ENCODE peak calls at places on chromosomes 7 and 10, in seven cellular contexts. P is cardiac muscle cell, H is psoas muscle, F is Peyer's patch, G is cardiac fibroblast, N is hepatocyte, Q is GM12878. B is an unnamed sample.

GRCh38 chr7:128063025-128063560 is 31.9 kb upstream of the LRRC4 start:
- DNase-seq in F (no peak), Q (no peak), H (no peak), G (no peak), P (no peak), N (no peak), B (no peak)

GRCh38 chr10:36358736-36359135 is 716.6 kb upstream of the FZD8 start:
- DNase-seq in F (no peak), G (no peak), P (no peak), N (no peak), H (no peak), Q (no peak), B (peak; percentile 16)

GRCh38 chr7:155282671-155283070 is 15.0 kb upstream of the INSIG1 start:
- DNase-seq in H (no peak), N (no peak), F (peak; percentile 27), G (no peak), Q (no peak), P (no peak), B (no peak)

GRCh38 chr10:62724465-62724864 is 80.1 kb upstream of the ADO start:
- DNase-seq in P (no peak), F (no peak), H (no peak), G (no peak), N (peak; percentile 7), Q (no peak), B (no peak)

GRCh38 chr10:131561897-131562296 is 250.4 kb upstream of the TCERG1L start:
- DNase-seq in N (no peak), G (no peak), F (peak; percentile 1), Q (no peak), P (no peak), H (no peak), B (no peak)

GRCh38 chr7:158355456-158356065 is 232.1 kb downstream of the PTPRN2 start:
- DNase-seq in G (no peak), F (no peak), P (no peak), H (no peak), Q (no peak), N (no peak), B (no peak)

GRCh38 chr7:36514289-36515243 is 124.9 kb downstream of the ANLN start:
- DNase-seq in H (no peak), N (no peak), G (no peak), Q (no peak), P (no peak), F (no peak), B (no peak)

GRCh38 chr7:90384433-90384832 is 18.8 kb upstream of the CLDN12 start:
- DNase-seq in H (no peak), G (no peak), F (no peak), Q (no peak), P (no peak), N (no peak), B (no peak)

GRCh38 chr10:103542764-103543616 is 49.5 kb downstream of the NEURL1 start:
- DNase-seq in Q (peak; percentile 13), G (peak; percentile 69), F (peak; percentile 25), N (peak; percentile 59), P (peak; percentile 49), H (no peak), B (no peak)

GRCh38 chr7:77565917-77566316 is 28.8 kb downstream of the PTPN12 start:
- DNase-seq in Q (no peak), N (no peak), H (no peak), G (peak; percentile 70), F (no peak), P (no peak), B (no peak)

GRCh38 chr10:19979628-19980027 is 163.4 kb downstream of the PLXDC2 start:
- DNase-seq in P (no peak), G (no peak), Q (no peak), F (no peak), N (no peak), H (no peak), B (no peak)

GRCh38 chr10:86727992-86728559 is 28.3 kb upstream of the BMPR1A start:
- DNase-seq in G (no peak), F (no peak), Q (no peak), P (no peak), N (peak; percentile 60), H (no peak), B (no peak)

DNA sequence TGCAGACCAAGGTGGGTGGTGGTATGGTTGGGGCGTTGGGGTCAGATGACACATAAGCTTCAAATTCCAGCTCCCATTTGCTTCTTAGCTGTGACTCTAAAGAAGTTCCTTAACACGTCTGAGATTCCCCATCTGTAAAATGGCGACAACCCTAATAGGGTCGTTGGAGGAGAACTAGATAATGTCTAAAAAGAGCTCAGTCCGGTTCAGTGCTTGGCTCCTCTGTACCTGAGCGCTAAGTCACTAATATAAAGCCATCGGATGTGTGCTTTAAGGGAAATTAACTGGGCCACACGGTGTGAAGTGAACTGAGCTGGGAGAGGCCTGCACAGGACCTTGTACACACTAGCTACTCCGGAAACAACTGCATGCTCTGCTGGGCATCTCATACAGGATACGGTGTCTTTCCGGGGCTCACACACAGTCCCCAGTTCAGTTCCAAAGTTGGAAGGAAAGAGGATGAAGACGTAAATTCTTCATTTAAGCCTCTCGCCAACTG is 476 bp upstream of the ZFYVE27 start:
- DNase-seq in H (no peak), Q (no peak), N (no peak), F (no peak), P (no peak), G (no peak), B (no peak)
- H3K4me3 ChIP-seq in H (peak overlapping the region; percentile 99), Q (no peak overlapping the region), N (no peak overlapping the region), F (peak overlapping the region; percentile 91), P (no peak overlapping the region), G (peak overlapping the region; percentile 97), B (no peak overlapping the region)

GRCh38 chr10:45373003-45373782 is 823 bp upstream of the ALOX5 start:
- DNase-seq in Q (no peak), P (peak; percentile 25), F (peak; percentile 61), N (peak; percentile 35), G (no peak), H (peak; percentile 17), B (no peak)
- H3K4me3 ChIP-seq in Q (peak overlapping the region; percentile 74), P (peak overlapping the region; percentile 33), F (peak overlapping the region; percentile 52), N (peak overlapping the region; percentile 16), G (no peak overlapping the region), H (peak overlapping the region; percentile 58), B (no peak overlapping the region)

GRCh38 chr7:45500257-45500656 is 73.9 kb upstream of the ADCY1 start:
- DNase-seq in F (no peak), Q (no peak), G (no peak), P (no peak), H (no peak), N (no peak), B (no peak)
- H3K4me3 ChIP-seq in F (no peak overlapping the region), Q (no peak overlapping the region), G (no peak overlapping the region), P (no peak overlapping the region), H (no peak overlapping the region), N (no peak overlapping the region), B (no peak overlapping the region)

GRCh38 chr7:2405201-2405600 is 1.8 kb downstream of the CHST12 start:
- DNase-seq in H (no peak), N (no peak), F (no peak), P (no peak), G (no peak), Q (no peak), B (no peak)
- H3K4me3 ChIP-seq in H (peak overlapping the region; percentile 95), N (no peak overlapping the region), F (peak overlapping the region; percentile 75), P (no peak overlapping the region), G (no peak overlapping the region), Q (peak overlapping the region; percentile 70), B (no peak overlapping the region)

DNA sequence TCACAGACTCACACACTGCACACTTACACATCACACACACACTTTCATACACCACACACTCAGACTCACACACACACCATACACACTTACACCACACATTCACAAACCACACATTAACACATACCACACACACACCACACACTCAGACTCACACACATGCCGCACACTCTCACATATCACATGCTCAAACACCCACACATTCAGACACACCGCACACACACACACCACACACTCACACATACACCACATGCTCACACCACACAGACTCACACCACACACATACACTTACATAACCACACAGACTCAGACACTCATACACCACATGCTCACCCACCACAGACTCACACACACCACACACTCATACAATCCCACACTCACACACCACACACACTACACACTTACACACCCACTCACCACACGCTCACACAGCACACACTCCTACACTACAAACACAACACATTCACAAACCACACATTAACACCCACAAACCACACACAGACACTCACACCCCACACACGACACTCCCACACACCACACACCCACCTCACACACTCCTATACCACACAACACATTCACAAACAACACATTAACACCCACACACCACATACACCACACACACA is 125.4 kb downstream of the EVX1 start:
- DNase-seq in Q (no peak), P (no peak), G (no peak), H (no peak), F (no peak), N (no peak), B (no peak)
- H3K4me3 ChIP-seq in Q (no peak overlapping the region), P (no peak overlapping the region), G (no peak overlapping the region), H (no peak overlapping the region), F (no peak overlapping the region), N (no peak overlapping the region), B (no peak overlapping the region)

GRCh38 chr7:22348379-22348778 is 8.6 kb downstream of the RAPGEF5 start:
- DNase-seq in P (no peak), G (no peak), H (no peak), Q (no peak), F (no peak), N (peak; percentile 28), B (no peak)

GRCh38 chr7:22350466-22351328 is 6.3 kb downstream of the RAPGEF5 start:
- DNase-seq in G (peak; percentile 15), Q (peak; percentile 46), F (no peak), P (no peak), N (peak; percentile 59), H (no peak), B (no peak)

GRCh38 chr7:22352812-22353340 is 4.1 kb downstream of the RAPGEF5 start:
- DNase-seq in P (no peak), F (no peak), H (no peak), Q (no peak), N (no peak), G (no peak), B (no peak)

GRCh38 chr7:22351878-22352277 is 5.1 kb downstream of the RAPGEF5 start:
- DNase-seq in N (no peak), P (no peak), H (no peak), F (no peak), Q (no peak), G (no peak), B (no peak)

DNA sequence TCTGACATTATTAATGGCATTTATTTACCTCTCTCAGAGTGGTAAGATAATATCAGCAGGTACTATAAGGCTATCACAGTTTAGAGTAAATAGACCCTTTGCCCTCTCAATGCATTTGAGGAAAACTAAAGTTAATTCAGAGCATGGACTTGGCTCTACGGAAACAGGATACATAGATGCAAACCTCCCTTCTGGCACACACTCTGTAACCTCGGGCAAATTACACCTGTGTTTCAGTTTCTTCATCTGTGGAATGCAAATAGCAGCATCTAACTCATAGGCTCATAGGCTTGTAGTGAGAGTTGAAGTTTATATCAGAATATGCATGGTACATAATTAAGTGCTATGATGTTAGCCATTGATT is 5.6 kb downstream of the RAPGEF5 start:
- DNase-seq in F (no peak), G (no peak), H (no peak), P (no peak), Q (peak; percentile 66), N (peak; percentile 28), B (no peak)
- H3K4me3 ChIP-seq in F (no peak overlapping the region), G (no peak overlapping the region), H (no peak overlapping the region), P (no peak overlapping the region), Q (peak overlapping the region; percentile 36), N (no peak overlapping the region), B (no peak overlapping the region)

DNA sequence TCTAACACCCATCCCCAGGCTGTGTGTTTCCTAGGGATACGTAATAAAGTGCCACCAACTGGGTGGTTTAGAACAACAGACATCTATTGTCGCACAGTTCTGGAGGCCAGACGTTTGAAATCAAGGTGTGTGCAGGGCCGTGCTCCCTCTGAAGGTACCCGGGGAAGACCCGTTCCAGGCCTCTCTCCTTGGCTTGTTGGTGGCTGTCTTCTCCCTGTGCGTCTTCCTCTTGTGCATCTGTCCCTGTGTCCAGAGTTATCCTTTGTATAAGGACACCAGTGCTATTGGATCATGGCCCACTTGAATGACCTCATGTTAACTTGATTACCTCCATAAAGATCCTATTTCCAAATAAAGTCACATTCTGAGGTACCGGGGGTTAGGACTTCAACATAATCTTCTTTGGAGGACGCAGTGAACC is 15.6 kb downstream of the GRK5 start:
- DNase-seq in Q (no peak), N (no peak), P (no peak), F (no peak), G (no peak), H (no peak), B (no peak)
- H3K4me3 ChIP-seq in Q (no peak overlapping the region), N (no peak overlapping the region), P (no peak overlapping the region), F (no peak overlapping the region), G (no peak overlapping the region), H (no peak overlapping the region), B (no peak overlapping the region)